ENCODE peak calls at places on chromosomes 5 and 9, in five cellular contexts. W is tibial artery, N is ELF-1, J is EH, R is anterior cingulate cortex. V is an unnamed sample.
A peak's percentile ranks its signal among the peaks of the same experiment; 100 is the strongest.

GRCh38 chr9:77561321-77562020 is 86.7 kb downstream of the GNA14 start:
- DNase-seq in N (no peak), R (no peak), J (no peak), W (no peak), V (no peak)

GRCh38 chr5:174872271-174872670 is 147.9 kb downstream of the MSX2 start:
- DNase-seq in N (peak; percentile 24), J (peak; percentile 9), R (no peak), W (no peak), V (no peak)

GRCh38 chr5:56172225-56172624 is 60.9 kb downstream of the ANKRD55 start:
- DNase-seq in N (no peak), J (peak; percentile 63), W (no peak), R (no peak), V (no peak)

GRCh38 chr9:70298245-70298771 is 39.5 kb downstream of the SMC5 start:
- DNase-seq in J (no peak), W (no peak), N (no peak), R (no peak), V (no peak)

GRCh38 chr5:132474131-132474723 is 16.3 kb downstream of the IRF1 start:
- DNase-seq in W (peak; percentile 27), N (peak; percentile 67), J (no peak), R (no peak), V (no peak)

GRCh38 chr5:158731014-158731413 is 368.7 kb downstream of the EBF1 start:
- DNase-seq in J (no peak), N (no peak), W (no peak), R (no peak), V (no peak)

GRCh38 chr5:150506571-150507282 is 1.2 kb upstream of the NDST1 start:
- DNase-seq in R (no peak), N (no peak), W (no peak), J (no peak), V (no peak)

GRCh38 chr9:94829380-94830070 is 103.0 kb downstream of the AOPEP start:
- DNase-seq in W (no peak), R (no peak), N (no peak), J (no peak), V (no peak)

GRCh38 chr9:35729700-35730485 is 2.1 kb downstream of the TLN1 start:
- DNase-seq in W (peak; percentile 86), J (peak; percentile 95), R (peak; percentile 3), N (peak; percentile 75), V (peak; percentile 55)

V was measured in iPS-NIHi11.